ENCODE peak calls at places on chromosomes 4 and X, in five cellular contexts. U is ovary, C is tibial nerve, J is suprapubic skin, P is IMR-90. Y is an unnamed sample.
A peak's percentile ranks its signal among the peaks of the same experiment; 100 is the strongest.

GRCh38 chr4:164350086-164350485 is 403.8 kb upstream of the SMIM31 start:
- DNase-seq in U (no peak), C (no peak), J (no peak), P (peak; percentile 17), Y (no peak)

GRCh38 chr4:170388255-170388654 is 298.5 kb upstream of the AADAT start:
- DNase-seq in U (no peak), C (no peak), J (no peak), P (peak; percentile 7), Y (no peak)

GRCh38 chr4:52945499-52945898 is 83.4 kb downstream of the RASL11B start:
- DNase-seq in U (no peak), C (no peak), J (no peak), P (no peak), Y (no peak)

GRCh38 chrX:132957211-132958085 is 981 bp downstream of the HS6ST2 start:
- DNase-seq in U (peak; percentile 72), C (no peak), J (no peak), P (no peak), Y (no peak)

GRCh38 chrX:81791086-81791485 is 589.2 kb downstream of the SH3BGRL start:
- DNase-seq in U (no peak), C (no peak), J (no peak), P (no peak), Y (no peak)

GRCh38 chrX:43559643-43560042 is 96.5 kb upstream of the MAOA start:
- DNase-seq in U (peak; percentile 41), C (no peak), J (peak; percentile 55), P (peak; percentile 2), Y (no peak)

GRCh38 chr4:141797966-141798365 is 161.6 kb downstream of the IL15 start:
- DNase-seq in U (no peak), C (no peak), J (no peak), P (peak; percentile 68), Y (no peak)

GRCh38 chr4:107669068-107669467 is 51.0 kb downstream of the PAPSS1 start:
- DNase-seq in U (no peak), C (no peak), J (no peak), P (no peak), Y (no peak)

GRCh38 chrX:9619581-9619980 is 146.1 kb downstream of the GPR143 start:
- DNase-seq in U (no peak), C (no peak), J (no peak), P (no peak), Y (no peak)

GRCh38 chr4:5782829-5783476 is 72.0 kb downstream of the EVC start:
- DNase-seq in U (peak; percentile 3), C (no peak), J (no peak), P (no peak), Y (no peak)

GRCh38 chrX:120302434-120302833 is 8.8 kb downstream of the TMEM255A start:
- DNase-seq in U (no peak), C (no peak), J (no peak), P (no peak), Y (no peak)

GRCh38 chr4:151442002-151442401 is 33.0 kb downstream of the FHIP1A start:
- DNase-seq in U (no peak), C (no peak), J (no peak), P (no peak), Y (no peak)

GRCh38 chrX:19554786-19555185 is 39.5 kb upstream of the MAP3K15 start:
- DNase-seq in U (no peak), C (no peak), J (no peak), P (peak; percentile 83), Y (no peak)

GRCh38 chr4:63922146-63922545 is 487.1 kb downstream of the TECRL start:
- DNase-seq in U (no peak), C (no peak), J (no peak), P (no peak), Y (no peak)

GRCh38 chr4:25539241-25539640 is 116.4 kb upstream of the SLC34A2 start:
- DNase-seq in U (no peak), C (no peak), J (no peak), P (no peak), Y (no peak)

GRCh38 chr4:124334119-124334518 is 378.4 kb downstream of the ANKRD50 start:
- DNase-seq in U (no peak), C (no peak), J (no peak), P (peak; percentile 89), Y (no peak)

GRCh38 chr4:4851906-4852305 is 7.6 kb upstream of the MSX1 start:
- DNase-seq in U (peak; percentile 13), C (no peak), J (no peak), P (no peak), Y (no peak)

GRCh38 chr4:6029254-6029653 is 11.0 kb upstream of the C4orf50 start:
- DNase-seq in U (no peak), C (no peak), J (no peak), P (no peak), Y (no peak)

GRCh38 chrX:57367649-57368048 is 81.1 kb downstream of the FAAH2 start:
- DNase-seq in U (no peak), C (no peak), J (no peak), P (no peak), Y (no peak)

GRCh38 chr4:42673084-42673429 is 16.2 kb upstream of the ATP8A1 start:
- DNase-seq in U (no peak), C (no peak), J (no peak), P (no peak), Y (no peak)

GRCh38 chrX:17964871-17965270 is 103.8 kb upstream of the RAI2 start:
- DNase-seq in U (no peak), C (no peak), J (no peak), P (no peak), Y (no peak)

GRCh38 chr4:54382623-54383022 is 153.5 kb downstream of the PDGFRA start:
- DNase-seq in U (no peak), C (no peak), J (no peak), P (no peak), Y (no peak)

GRCh38 chr4:65971686-65972085 is 301.4 kb upstream of the EPHA5 start:
- DNase-seq in U (no peak), C (no peak), J (no peak), P (no peak), Y (no peak)

GRCh38 chr4:87041142-87041541 is 106.3 kb downstream of the AFF1 start:
- DNase-seq in U (no peak), C (no peak), J (no peak), P (peak; percentile 52), Y (no peak)

GRCh38 chr4:170017252-170017651 is 8.9 kb downstream of the MFAP3L start:
- DNase-seq in U (no peak), C (no peak), J (no peak), P (no peak), Y (no peak)

GRCh38 chr4:107997001-107997788 is 7.5 kb downstream of the HADH start:
- DNase-seq in U (no peak), C (no peak), J (no peak), P (peak; percentile 81), Y (peak; percentile 28)

GRCh38 chr4:17544205-17544604 is 29.2 kb downstream of the CLRN2 start:
- DNase-seq in U (no peak), C (no peak), J (no peak), P (no peak), Y (no peak)

GRCh38 chrX:15436220-15436619 is 52.0 kb upstream of the VEGFD start:
- DNase-seq in U (no peak), C (no peak), J (no peak), P (peak; percentile 11), Y (no peak)

GRCh38 chrX:29295987-29296680 is 708.9 kb downstream of the IL1RAPL1 start:
- DNase-seq in U (no peak), C (no peak), J (no peak), P (peak; percentile 51), Y (no peak)
- TF ChIP-seq POLR2A in U (no peak), C (no peak), J (no peak), P (no peak), Y (no peak)

DNA sequence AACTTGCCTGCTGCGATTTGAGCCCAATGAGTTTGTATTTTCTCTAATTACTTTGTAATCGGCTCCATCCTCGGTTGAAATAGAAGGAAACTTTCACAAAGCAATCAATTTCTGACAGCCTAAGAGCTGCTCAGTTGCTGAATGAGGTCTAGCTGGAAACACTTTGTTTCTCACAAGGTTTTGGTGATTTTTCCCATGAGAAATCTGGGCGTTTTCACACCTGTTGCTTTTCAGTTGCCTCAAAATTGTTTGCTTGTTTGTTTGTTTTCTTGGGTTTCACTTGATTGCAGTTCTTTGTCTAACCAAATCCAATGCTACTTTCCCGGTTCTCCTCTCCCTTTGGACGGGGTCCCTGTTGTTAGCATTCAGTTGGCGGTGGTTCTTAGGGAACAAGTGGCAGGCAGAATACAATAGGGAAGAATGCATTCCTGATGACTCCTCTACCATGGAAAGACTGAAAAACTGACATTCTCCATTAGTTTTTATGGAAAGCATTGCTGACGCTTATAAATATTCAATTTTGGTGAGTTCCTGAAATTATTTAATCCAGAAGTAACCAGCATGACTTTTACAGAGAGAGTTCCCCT is 135.5 kb downstream of the PALLD start:
- DNase-seq in U (no peak), C (no peak), J (no peak), P (no peak), Y (no peak)
- H3K4me3 ChIP-seq in U (peak overlapping the region; percentile 63), C (peak overlapping the region; percentile 49), J (peak overlapping the region; percentile 56), P (peak overlapping the region; percentile 54), Y (peak overlapping the region; percentile 30)

DNA sequence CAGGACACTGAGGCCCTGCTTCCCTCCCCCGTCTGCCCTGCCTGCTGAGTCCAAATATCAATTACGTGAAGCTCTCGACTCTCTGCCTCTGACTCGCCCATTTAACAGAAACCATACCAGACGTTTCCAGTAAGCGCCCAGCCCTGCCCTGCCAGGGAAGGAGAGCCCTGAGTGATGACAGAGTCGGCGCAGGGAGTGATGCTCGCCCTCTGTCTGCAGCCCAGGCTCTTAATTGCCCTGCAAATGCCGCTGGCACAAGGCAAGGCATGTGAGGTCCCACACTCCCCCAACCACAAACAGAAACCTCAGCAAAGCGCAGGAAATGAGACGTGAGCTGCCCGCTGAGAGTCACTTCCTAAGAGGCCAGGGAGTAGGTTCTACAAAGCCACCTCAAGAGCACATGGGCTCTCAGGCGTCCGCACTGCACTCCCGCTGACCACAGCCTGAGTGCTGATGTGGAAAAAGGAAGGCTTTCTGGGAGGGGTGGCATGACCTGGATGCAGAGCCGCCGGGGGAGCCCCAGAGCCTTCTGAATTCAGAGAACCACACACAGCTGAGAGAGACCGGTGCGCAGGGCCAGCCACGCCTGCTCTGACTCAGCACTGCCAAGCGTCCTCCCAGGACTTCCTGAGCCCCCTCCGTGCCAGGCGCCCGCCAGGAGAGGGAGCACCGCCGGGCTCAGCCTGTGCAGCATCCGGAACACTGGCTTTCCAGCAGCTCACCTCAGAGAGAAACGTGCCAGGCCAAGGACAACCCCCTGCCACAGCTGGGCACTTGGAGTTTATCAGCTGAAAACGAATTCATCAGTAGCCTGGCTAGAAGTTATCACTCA is 5.3 kb downstream of the ZFYVE28 start:
- DNase-seq in U (peak; percentile 73), C (peak; percentile 41), J (peak; percentile 86), P (peak; percentile 85), Y (peak; percentile 96)
- TF ChIP-seq POLR2A in U (no peak), C (no peak), J (no peak), P (no peak), Y (no peak)

GRCh38 chr4:2409381-2409783 is 9.1 kb downstream of the ZFYVE28 start:
- DNase-seq in U (no peak), C (no peak), J (no peak), P (no peak), Y (no peak)

GRCh38 chr4:2413821-2414610 is 4.4 kb downstream of the ZFYVE28 start:
- DNase-seq in U (no peak), C (no peak), J (peak; percentile 65), P (no peak), Y (no peak)

GRCh38 chr4:2415213-2415612 is 3.2 kb downstream of the ZFYVE28 start:
- DNase-seq in U (no peak), C (no peak), J (no peak), P (no peak), Y (no peak)

GRCh38 chr4:2411786-2412510 is 6.5 kb downstream of the ZFYVE28 start:
- DNase-seq in U (no peak), C (no peak), J (no peak), P (no peak), Y (no peak)

GRCh38 chr4:2412534-2412884 is 5.9 kb downstream of the ZFYVE28 start:
- DNase-seq in U (no peak), C (no peak), J (no peak), P (no peak), Y (no peak)
- H3K4me3 ChIP-seq in U (no peak overlapping the region), C (peak overlapping the region; percentile 12), J (peak overlapping the region; percentile 25), P (peak overlapping the region; percentile 22), Y (no peak overlapping the region)